ENCODE peak calls at places on chromosome 3, in six cellular contexts. One of them, this sample, is unnamed.
A peak's percentile ranks its signal among the peaks of the same experiment; 100 is the strongest.

GRCh38 chr3:32376098-32376497 is 15.6 kb upstream of the CMTM7 start:
- DNase-seq in WTC11: no peak
- DNase-seq in HepG2: no peak
- DNase-seq in HCT116: no peak
- DNase-seq in GM12878: no peak
- DNase-seq in K562: no peak
- DNase-seq in this sample: no peak

GRCh38 chr3:141845407-141846049 is 30.9 kb upstream of the ATP1B3 start:
- DNase-seq in WTC11: peak; percentile 53
- DNase-seq in HepG2: no peak
- DNase-seq in HCT116: no peak
- DNase-seq in GM12878: no peak
- DNase-seq in K562: no peak
- DNase-seq in this sample: peak; percentile 34

GRCh38 chr3:109900774-109901173 is 563.4 kb upstream of the DPPA4 start:
- DNase-seq in WTC11: no peak
- DNase-seq in HepG2: no peak
- DNase-seq in HCT116: no peak
- DNase-seq in GM12878: no peak
- DNase-seq in K562: no peak
- DNase-seq in this sample: no peak

GRCh38 chr3:51938780-51939425 is 2.8 kb downstream of the RRP9 start:
- DNase-seq in WTC11: no peak
- DNase-seq in HepG2: no peak
- DNase-seq in HCT116: no peak
- DNase-seq in GM12878: no peak
- DNase-seq in K562: no peak
- DNase-seq in this sample: no peak

GRCh38 chr3:71152892-71153265 is 430.6 kb downstream of the FOXP1 start:
- DNase-seq in WTC11: peak; percentile 56
- DNase-seq in HepG2: peak; percentile 92
- DNase-seq in HCT116: no peak
- DNase-seq in GM12878: no peak
- DNase-seq in K562: no peak
- DNase-seq in this sample: peak; percentile 62

GRCh38 chr3:2898591-2899353 is 211.4 kb downstream of the IL5RA start:
- DNase-seq in WTC11: no peak
- DNase-seq in HepG2: no peak
- DNase-seq in HCT116: no peak
- DNase-seq in GM12878: no peak
- DNase-seq in K562: no peak
- DNase-seq in this sample: no peak

GRCh38 chr3:11085078-11085840 is 69.0 kb upstream of the HRH1 start:
- DNase-seq in WTC11: no peak
- DNase-seq in HepG2: no peak
- DNase-seq in HCT116: no peak
- DNase-seq in GM12878: no peak
- DNase-seq in K562: no peak
- DNase-seq in this sample: no peak

GRCh38 chr3:24088782-24089181 is 143.7 kb downstream of the NR1D2 start:
- DNase-seq in WTC11: no peak
- DNase-seq in HepG2: peak; percentile 20
- DNase-seq in HCT116: peak; percentile 28
- DNase-seq in GM12878: no peak
- DNase-seq in K562: peak; percentile 66
- DNase-seq in this sample: no peak

GRCh38 chr3:123158330-123158729 is 43.4 kb upstream of the SEC22A start:
- DNase-seq in WTC11: no peak
- DNase-seq in HepG2: no peak
- DNase-seq in HCT116: no peak
- DNase-seq in GM12878: no peak
- DNase-seq in K562: no peak
- DNase-seq in this sample: peak; percentile 6

GRCh38 chr3:81808900-81809299 is 47.5 kb upstream of the GBE1 start:
- DNase-seq in WTC11: no peak
- DNase-seq in HepG2: no peak
- DNase-seq in HCT116: no peak
- DNase-seq in GM12878: no peak
- DNase-seq in K562: no peak
- DNase-seq in this sample: no peak

GRCh38 chr3:103499132-103499885 is 1064.5 kb downstream of the ZPLD1 start:
- DNase-seq in WTC11: no peak
- DNase-seq in HepG2: no peak
- DNase-seq in HCT116: no peak
- DNase-seq in GM12878: no peak
- DNase-seq in K562: no peak
- DNase-seq in this sample: no peak

GRCh38 chr3:82496890-82497560 is 735.6 kb upstream of the GBE1 start:
- DNase-seq in WTC11: peak; percentile 36
- DNase-seq in HepG2: peak; percentile 38
- DNase-seq in HCT116: peak; percentile 12
- DNase-seq in GM12878: no peak
- DNase-seq in K562: peak; percentile 11
- DNase-seq in this sample: no peak

GRCh38 chr3:187621881-187622280 is 48.3 kb downstream of the SST start:
- DNase-seq in WTC11: no peak
- DNase-seq in HepG2: no peak
- DNase-seq in HCT116: no peak
- DNase-seq in GM12878: no peak
- DNase-seq in K562: no peak
- DNase-seq in this sample: no peak

GRCh38 chr3:129502641-129503386 is 25.6 kb upstream of the RHO start:
- DNase-seq in WTC11: no peak
- DNase-seq in HepG2: no peak
- DNase-seq in HCT116: no peak
- DNase-seq in GM12878: no peak
- DNase-seq in K562: no peak
- DNase-seq in this sample: no peak

GRCh38 chr3:107598926-107599754 is 76.4 kb downstream of the BBX start:
- DNase-seq in WTC11: peak; percentile 47
- DNase-seq in HepG2: peak; percentile 65
- DNase-seq in HCT116: no peak
- DNase-seq in GM12878: peak; percentile 59
- DNase-seq in K562: no peak
- DNase-seq in this sample: peak; percentile 36

GRCh38 chr3:105364113-105364512 is 2.6 kb upstream of the ALCAM start:
- DNase-seq in WTC11: no peak
- DNase-seq in HepG2: no peak
- DNase-seq in HCT116: no peak
- DNase-seq in GM12878: no peak
- DNase-seq in K562: no peak
- DNase-seq in this sample: no peak

GRCh38 chr3:56042326-56042951 is 425.8 kb downstream of the ERC2 start:
- DNase-seq in WTC11: no peak
- DNase-seq in HepG2: peak; percentile 5
- DNase-seq in HCT116: no peak
- DNase-seq in GM12878: no peak
- DNase-seq in K562: peak; percentile 8
- DNase-seq in this sample: no peak

GRCh38 chr3:126745760-126746394 is 41.8 kb downstream of the CHCHD6 start:
- DNase-seq in WTC11: no peak
- DNase-seq in HepG2: no peak
- DNase-seq in HCT116: no peak
- DNase-seq in GM12878: no peak
- DNase-seq in K562: no peak
- DNase-seq in this sample: no peak

GRCh38 chr3:2094941-2095340 is 3.7 kb upstream of the CNTN4 start:
- DNase-seq in WTC11: no peak
- DNase-seq in HepG2: no peak
- DNase-seq in HCT116: no peak
- DNase-seq in GM12878: no peak
- DNase-seq in K562: no peak
- DNase-seq in this sample: no peak

GRCh38 chr3:22319446-22319845 is 568.4 kb upstream of the ZNF385D start:
- DNase-seq in WTC11: no peak
- DNase-seq in HepG2: no peak
- DNase-seq in HCT116: no peak
- DNase-seq in GM12878: no peak
- DNase-seq in K562: no peak
- DNase-seq in this sample: no peak

GRCh38 chr3:31288641-31289100 is 244.1 kb upstream of the STT3B start:
- DNase-seq in WTC11: peak; percentile 29
- DNase-seq in HepG2: peak; percentile 97
- DNase-seq in HCT116: peak; percentile 86
- DNase-seq in GM12878: no peak
- DNase-seq in K562: no peak
- DNase-seq in this sample: no peak

GRCh38 chr3:190424478-190425439 is 24.9 kb downstream of the TMEM207 start:
- DNase-seq in WTC11: peak; percentile 78
- DNase-seq in HepG2: peak; percentile 77
- DNase-seq in HCT116: peak; percentile 78
- DNase-seq in GM12878: peak; percentile 20
- DNase-seq in K562: peak; percentile 16
- DNase-seq in this sample: peak; percentile 79

GRCh38 chr3:35932995-35933394 is 293.7 kb downstream of the ARPP21 start:
- DNase-seq in WTC11: no peak
- DNase-seq in HepG2: peak; percentile 46
- DNase-seq in HCT116: peak; percentile 26
- DNase-seq in GM12878: no peak
- DNase-seq in K562: no peak
- DNase-seq in this sample: no peak

GRCh38 chr3:129597087-129597791 is 9.2 kb downstream of the PLXND1 start:
- DNase-seq in WTC11: no peak
- DNase-seq in HepG2: no peak
- DNase-seq in HCT116: no peak
- DNase-seq in GM12878: no peak
- DNase-seq in K562: peak; percentile 58
- DNase-seq in this sample: no peak

GRCh38 chr3:124772081-124772831 is 42.0 kb downstream of the UMPS start:
- DNase-seq in WTC11: no peak
- DNase-seq in HepG2: no peak
- DNase-seq in HCT116: no peak
- DNase-seq in GM12878: no peak
- DNase-seq in K562: peak; percentile 55
- DNase-seq in this sample: no peak

GRCh38 chr3:130975251-130975650 is 51.4 kb downstream of the ASTE1 start:
- DNase-seq in WTC11: no peak
- DNase-seq in HepG2: no peak
- DNase-seq in HCT116: no peak
- DNase-seq in GM12878: no peak
- DNase-seq in K562: no peak
- DNase-seq in this sample: no peak

GRCh38 chr3:114829786-114830185 is 317.3 kb downstream of the ZBTB20 start:
- DNase-seq in WTC11: no peak
- DNase-seq in HepG2: no peak
- DNase-seq in HCT116: no peak
- DNase-seq in GM12878: no peak
- DNase-seq in K562: no peak
- DNase-seq in this sample: no peak

GRCh38 chr3:126153695-126154360 is 26.6 kb downstream of the ALDH1L1 start:
- DNase-seq in WTC11: no peak
- DNase-seq in HepG2: no peak
- DNase-seq in HCT116: no peak
- DNase-seq in GM12878: no peak
- DNase-seq in K562: no peak
- DNase-seq in this sample: no peak

GRCh38 chr3:8423307-8423706 is 78.3 kb upstream of the LMCD1 start:
- DNase-seq in WTC11: no peak
- DNase-seq in HepG2: no peak
- DNase-seq in HCT116: no peak
- DNase-seq in GM12878: no peak
- DNase-seq in K562: no peak
- DNase-seq in this sample: no peak

GRCh38 chr3:69890094-69890493 is 109.4 kb upstream of the SAMMSON start:
- DNase-seq in WTC11: no peak
- DNase-seq in HepG2: no peak
- DNase-seq in HCT116: no peak
- DNase-seq in GM12878: no peak
- DNase-seq in K562: no peak
- DNase-seq in this sample: no peak
- TF ChIP-seq ATF3 in WTC11: no peak
- TF ChIP-seq ATF3 in HepG2: no peak
- TF ChIP-seq ATF3 in HCT116: no peak
- TF ChIP-seq ATF3 in GM12878: no peak
- TF ChIP-seq ATF3 in K562: no peak
- TF ChIP-seq ATF3 in this sample: no peak

DNA sequence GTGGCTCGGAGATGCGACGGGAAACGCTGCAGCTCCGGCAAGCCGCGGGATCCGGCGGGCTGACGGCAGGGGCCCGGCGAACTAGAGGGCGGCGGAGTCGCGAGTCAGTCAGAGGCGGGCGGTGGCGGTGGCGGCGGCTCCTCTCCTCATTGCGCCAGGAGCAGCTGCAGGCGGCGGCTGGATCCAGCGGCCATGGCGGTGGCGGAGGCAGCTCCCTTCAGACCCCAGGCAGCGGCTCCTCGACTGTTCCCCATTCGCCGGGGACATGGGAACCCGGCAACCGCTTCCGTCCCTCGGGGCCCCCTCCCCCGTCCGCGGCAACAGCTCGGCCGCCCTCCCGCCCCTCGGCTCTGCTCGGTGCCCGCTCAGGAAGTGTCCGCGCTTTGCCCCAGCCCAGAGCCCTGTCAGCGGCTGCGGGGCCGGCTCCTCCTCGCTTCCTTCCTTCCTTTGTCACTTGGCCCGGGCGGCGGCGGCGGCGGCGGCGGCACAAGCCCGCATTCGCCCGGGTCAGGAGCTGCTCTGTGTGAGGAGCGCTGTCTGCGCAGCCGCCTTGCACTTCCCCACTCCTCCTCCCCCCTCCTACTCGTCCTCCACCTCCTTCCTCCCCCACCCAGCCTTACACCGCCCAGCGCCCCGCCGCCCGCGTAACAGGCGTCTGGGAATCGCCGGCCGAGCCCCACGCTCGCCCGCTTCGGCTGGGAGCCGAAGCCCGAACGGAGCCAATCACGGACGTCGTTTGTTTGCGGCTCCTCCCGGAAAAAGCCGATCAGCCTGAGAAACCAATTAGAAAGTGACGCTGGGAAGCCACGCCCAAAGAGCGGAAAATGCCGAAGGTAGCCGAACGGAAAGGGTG is at the start of gene GSK3B:
- DNase-seq in WTC11: peak; percentile 78
- DNase-seq in HepG2: peak; percentile 48
- DNase-seq in HCT116: peak; percentile 99
- DNase-seq in GM12878: no peak
- DNase-seq in K562: peak; percentile 76
- DNase-seq in this sample: peak; percentile 98
- TF ChIP-seq ATF3 in WTC11: no peak
- TF ChIP-seq ATF3 in HepG2: peak; percentile 44
- TF ChIP-seq ATF3 in HCT116: no peak
- TF ChIP-seq ATF3 in GM12878: no peak
- TF ChIP-seq ATF3 in K562: no peak
- TF ChIP-seq ATF3 in this sample: no peak

GRCh38 chr3:153158961-153159735 is 2.9 kb upstream of the RAP2B start:
- DNase-seq in WTC11: no peak
- DNase-seq in HepG2: no peak
- DNase-seq in HCT116: no peak
- DNase-seq in GM12878: no peak
- DNase-seq in K562: no peak
- DNase-seq in this sample: no peak
- TF ChIP-seq ATF3 in WTC11: no peak
- TF ChIP-seq ATF3 in HepG2: no peak
- TF ChIP-seq ATF3 in HCT116: no peak
- TF ChIP-seq ATF3 in GM12878: no peak
- TF ChIP-seq ATF3 in K562: no peak
- TF ChIP-seq ATF3 in this sample: no peak

DNA sequence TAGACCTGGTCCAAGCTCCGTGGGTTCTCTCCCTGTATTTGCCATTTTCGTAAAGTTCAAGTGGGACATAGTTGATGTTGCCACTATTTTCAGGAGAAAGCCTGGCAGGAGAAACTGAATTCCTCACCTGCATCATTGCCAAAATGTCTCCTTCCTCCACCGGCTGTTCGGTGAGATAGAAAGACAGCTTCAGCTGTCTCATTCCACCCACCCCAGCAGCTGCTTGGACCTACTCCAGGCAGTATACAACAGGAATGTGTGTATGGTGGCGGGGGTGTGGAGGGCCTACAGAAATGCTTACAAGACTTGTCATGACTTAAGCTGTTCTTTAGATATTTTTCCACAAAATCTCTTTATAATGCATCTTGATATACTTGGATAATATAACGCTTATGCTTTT is 132.7 kb upstream of the RAP2B start:
- DNase-seq in WTC11: no peak
- DNase-seq in HepG2: no peak
- DNase-seq in HCT116: no peak
- DNase-seq in GM12878: no peak
- DNase-seq in K562: peak; percentile 42
- DNase-seq in this sample: no peak
- TF ChIP-seq ATF3 in WTC11: no peak
- TF ChIP-seq ATF3 in HepG2: no peak
- TF ChIP-seq ATF3 in HCT116: no peak
- TF ChIP-seq ATF3 in GM12878: no peak
- TF ChIP-seq ATF3 in K562: no peak
- TF ChIP-seq ATF3 in this sample: no peak

This sample was measured in H1.